ENCODE peak calls at places on chromosomes 3 and 15, in ten cellular contexts. Y is foreskin melanocyte, E is kidney, H is OCI-LY7, U is NCI-H1092 treated with DMSO at 0.1 percent for 48 hours, Z is IMR-90, J is activated gamma-delta T cell treated with Interleukin-2 at 50 U/mL for 16 hours, A is progenitor cell of endocrine pancreas, O is NCI-H226, W is psoas muscle. S is an unnamed sample.

GRCh38 chr15:25175033-25175788 is 220.4 kb downstream of the SNRPN start:
- DNase-seq in W (peak), J (no peak), U (no peak), Y (no peak), Z (no peak), E (peak), H (no peak), O (no peak), A (peak), S (no peak)

GRCh38 chr3:53506110-53506762 is 11.8 kb downstream of the CACNA1D start:
- DNase-seq in U (no peak), H (no peak), E (no peak), Z (no peak), W (no peak), O (no peak), J (no peak), A (no peak), Y (no peak), S (no peak)

GRCh38 chr15:25345943-25346342 is 92.9 kb downstream of the UBE3A start:
- DNase-seq in O (no peak), H (no peak), J (no peak), W (peak), Y (no peak), A (no peak), Z (peak), E (no peak), U (no peak), S (peak)

GRCh38 chr15:72315706-72316370 is 4.1 kb downstream of the CELF6 start:
- DNase-seq in U (peak), H (no peak), O (no peak), J (no peak), E (no peak), A (no peak), W (no peak), Y (peak), Z (no peak), S (no peak)

GRCh38 chr3:196159952-196160804 is 51.0 kb downstream of the ZDHHC19 start:
- DNase-seq in U (no peak), H (peak), A (peak), Y (no peak), Z (peak), E (peak), W (peak), O (peak), J (peak), S (no peak)

GRCh38 chr3:101081990-101082389 is 88.8 kb upstream of the ABI3BP start:
- DNase-seq in H (no peak), U (no peak), O (no peak), Y (peak), W (no peak), E (no peak), J (no peak), Z (peak), A (no peak), S (no peak)

GRCh38 chr3:99747915-99748314 is 69.7 kb upstream of the CMSS1 start:
- DNase-seq in J (no peak), Z (peak), O (peak), U (peak), Y (peak), H (no peak), A (no peak), W (no peak), E (no peak), S (no peak)

GRCh38 chr15:81939604-81940440 is 106.0 kb downstream of the MEX3B start:
- DNase-seq in Y (peak), H (peak), O (peak), U (no peak), E (no peak), A (no peak), J (no peak), W (no peak), Z (peak), S (no peak)

GRCh38 chr3:194167480-194167862 is 31.5 kb downstream of the HES1 start:
- DNase-seq in J (no peak), H (no peak), Y (no peak), W (no peak), E (no peak), Z (no peak), O (no peak), A (no peak), U (no peak), S (no peak)

GRCh38 chr3:63467392-63467791 is 185.1 kb upstream of the SNTN start:
- DNase-seq in H (no peak), E (no peak), O (no peak), A (no peak), Y (no peak), W (no peak), U (no peak), Z (no peak), J (no peak), S (no peak)

GRCh38 chr3:23800731-23801130 is 5.0 kb upstream of the UBE2E1 start:
- DNase-seq in O (no peak), A (no peak), J (no peak), W (no peak), E (no peak), U (no peak), H (peak), Y (no peak), Z (peak), S (peak)

GRCh38 chr15:64029111-64029510 is 17.2 kb downstream of the DAPK2 start:
- DNase-seq in U (no peak), H (no peak), J (no peak), Y (peak), W (no peak), A (no peak), O (no peak), E (no peak), Z (no peak), S (no peak)

GRCh38 chr3:23994247-23994574 is 49.1 kb downstream of the NR1D2 start:
- DNase-seq in J (no peak), H (no peak), Z (no peak), O (no peak), U (no peak), W (no peak), Y (no peak), E (no peak), A (no peak), S (no peak)

GRCh38 chr15:68485721-68486360 is 53.9 kb upstream of the ITGA11 start:
- DNase-seq in U (no peak), J (no peak), Y (no peak), H (no peak), E (no peak), A (no peak), Z (no peak), O (no peak), W (no peak), S (no peak)

GRCh38 chr3:159451067-159451466 is 537.6 kb upstream of the IL12A start:
- DNase-seq in Z (no peak), E (no peak), U (peak), Y (no peak), O (no peak), H (no peak), W (no peak), A (no peak), J (no peak), S (no peak)